ENCODE peak calls at places on chromosomes 13 and 19, in five cellular contexts. L is tibial nerve, K is endothelial cell of umbilical vein, C is mesendoderm, J is tibial artery. T is an unnamed sample.

GRCh38 chr13:109687559-109688448 is 98.6 kb downstream of the IRS2 start:
- DNase-seq in K (no peak), L (no peak), J (no peak), C (no peak), T (no peak)

GRCh38 chr19:21566073-21566472 is 60.7 kb downstream of the ZNF429 start:
- DNase-seq in L (no peak), K (no peak), C (no peak), J (no peak), T (no peak)

GRCh38 chr19:18469245-18470107 is 31.5 kb upstream of the ISYNA1 start:
- DNase-seq in C (peak; percentile 82), L (peak; percentile 43), J (no peak), K (peak; percentile 49), T (peak; percentile 55)

GRCh38 chr13:66803759-66804456 is 426.2 kb downstream of the PCDH9 start:
- DNase-seq in L (no peak), K (no peak), J (no peak), C (no peak), T (no peak)

GRCh38 chr13:43005460-43006236 is 13.6 kb upstream of the EPSTI1 start:
- DNase-seq in C (no peak), J (no peak), L (no peak), K (peak; percentile 44), T (no peak)

GRCh38 chr19:34497112-34497805 is 15.7 kb downstream of the WTIP start:
- DNase-seq in C (no peak), K (no peak), L (no peak), J (no peak), T (no peak)

GRCh38 chr19:44972802-44973201 is 17.6 kb downstream of the CLPTM1 start:
- DNase-seq in L (no peak), K (no peak), J (no peak), C (no peak), T (no peak)

GRCh38 chr13:49219647-49220034 is 497 bp upstream of the MLNR start:
- DNase-seq in K (peak; percentile 15), J (no peak), C (no peak), L (no peak), T (no peak)

GRCh38 chr13:33610471-33611015 is 207.4 kb upstream of the RFC3 start:
- DNase-seq in L (no peak), C (peak; percentile 83), J (peak; percentile 75), K (no peak), T (peak; percentile 34)

GRCh38 chr13:39941236-39941635 is 285.8 kb downstream of the COG6 start:
- DNase-seq in J (no peak), K (no peak), L (no peak), C (no peak), T (no peak)

GRCh38 chr19:45918721-45919120 is 4.1 kb upstream of the NANOS2 start:
- DNase-seq in J (no peak), C (no peak), K (no peak), L (no peak), T (no peak)

GRCh38 chr19:22627526-22627925 is 6.6 kb upstream of the ZNF492 start:
- DNase-seq in J (no peak), K (no peak), C (no peak), L (no peak), T (no peak)

GRCh38 chr13:20131057-20131832 is 29.6 kb downstream of the GJA3 start:
- DNase-seq in J (no peak), L (no peak), K (no peak), C (no peak), T (no peak)

GRCh38 chr19:17095141-17095919 is 19.8 kb downstream of the MYO9B start:
- DNase-seq in L (no peak), C (no peak), J (peak; percentile 95), K (no peak), T (no peak)

GRCh38 chr13:97295279-97296182 is 73.4 kb downstream of the MBNL2 start:
- DNase-seq in K (peak; percentile 85), C (no peak), L (no peak), J (no peak), T (no peak)

GRCh38 chr13:20873348-20873747 is 29.2 kb downstream of the XPO4 start:
- DNase-seq in K (peak; percentile 55), J (no peak), C (peak; percentile 9), L (no peak), T (no peak)

GRCh38 chr13:114032121-114032799 is 58.4 kb upstream of the C13orf46 start:
- DNase-seq in J (no peak), C (peak; percentile 72), K (peak; percentile 84), L (no peak), T (no peak)

GRCh38 chr19:30857388-30857787 is 485.2 kb downstream of the ZNF536 start:
- DNase-seq in L (no peak), C (peak; percentile 85), K (no peak), J (peak; percentile 37), T (no peak)

GRCh38 chr19:8654591-8655339 is 24.3 kb downstream of the NFILZ start:
- DNase-seq in J (no peak), K (peak; percentile 35), L (no peak), C (peak; percentile 68), T (peak; percentile 30)

GRCh38 chr19:40438284-40438683 is 5.9 kb downstream of the SERTAD3 start:
- DNase-seq in L (no peak), J (no peak), C (no peak), K (no peak), T (no peak)

GRCh38 chr13:113862766-113863510 is 938 bp downstream of the GAS6 start:
- DNase-seq in L (no peak), C (peak; percentile 63), K (peak; percentile 30), J (peak; percentile 82), T (no peak)

GRCh38 chr19:34711890-34712289 is 22.2 kb upstream of the ZNF181 start:
- DNase-seq in C (no peak), K (no peak), L (no peak), J (no peak), T (no peak)

GRCh38 chr19:35719402-35720162 is 1.8 kb downstream of the KMT2B start:
- DNase-seq in K (no peak), L (no peak), C (no peak), J (no peak), T (no peak)

GRCh38 chr19:33290956-33291622 is 11.2 kb downstream of the CEBPA start:
- DNase-seq in K (no peak), J (no peak), C (peak; percentile 74), L (no peak), T (no peak)

GRCh38 chr13:79678100-79678499 is 197.1 kb downstream of the NDFIP2 start:
- DNase-seq in J (no peak), L (no peak), K (no peak), C (no peak), T (no peak)

GRCh38 chr19:58317481-58318072 is 9.2 kb upstream of the ZSCAN22 start:
- DNase-seq in J (no peak), L (no peak), C (peak; percentile 42), K (peak; percentile 38), T (no peak)

GRCh38 chr19:45440873-45441654 is 17.3 kb upstream of the ERCC1 start:
- DNase-seq in C (peak; percentile 88), K (no peak), J (no peak), L (no peak), T (no peak)

GRCh38 chr13:57624565-57625435 is 6.7 kb upstream of the PCDH17 start:
- DNase-seq in J (no peak), C (peak; percentile 86), K (peak; percentile 71), L (no peak), T (no peak)

GRCh38 chr13:110332750-110333149 is 25.7 kb downstream of the COL4A2 start:
- DNase-seq in K (no peak), C (no peak), L (no peak), J (peak; percentile 52), T (no peak)

DNA sequence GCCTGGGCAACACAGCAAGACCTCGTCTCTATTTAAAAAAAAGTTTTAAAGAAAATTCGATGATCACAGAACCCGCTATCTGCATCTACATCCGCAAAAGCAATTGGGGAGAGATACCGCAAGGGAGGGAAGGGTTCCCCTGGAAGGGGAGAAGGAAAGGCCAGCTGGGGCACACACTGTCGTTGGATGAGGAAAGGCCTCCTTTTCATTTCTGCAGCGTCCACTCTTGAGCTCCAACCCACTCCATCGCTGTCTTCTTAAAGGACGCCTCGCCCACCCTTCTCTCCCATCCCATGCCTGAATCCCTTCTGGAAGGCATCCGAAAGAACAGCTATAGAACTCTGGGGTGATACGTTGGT is 3.2 kb upstream of the PRKCG start:
- DNase-seq in J (no peak), K (peak; percentile 31), L (no peak), C (no peak), T (no peak)
- H3K4me1 ChIP-seq in J (no peaks in the 10 kb centered on the region), K (peaks cover 17% of the 10 kb centered on the region), L (peaks cover 54% of the 10 kb centered on the region), C (peaks cover 5% of the 10 kb centered on the region), T (peaks cover 63% of the 10 kb centered on the region)

GRCh38 chr19:6452899-6453298 is 6.7 kb downstream of the SLC25A23 start:
- DNase-seq in L (no peak), K (no peak), J (no peak), C (no peak), T (no peak)

GRCh38 chr19:6452223-6452614 is 7.4 kb downstream of the SLC25A23 start:
- DNase-seq in J (no peak), L (no peak), C (no peak), K (no peak), T (no peak)

GRCh38 chr19:6448045-6448444 is 11.5 kb downstream of the SLC25A23 start:
- DNase-seq in L (no peak), J (no peak), C (no peak), K (no peak), T (no peak)

GRCh38 chr19:6451583-6452222 is 7.9 kb downstream of the SLC25A23 start:
- DNase-seq in L (no peak), J (no peak), K (no peak), C (no peak), T (no peak)

GRCh38 chr19:6450166-6450565 is 9.4 kb downstream of the SLC25A23 start:
- DNase-seq in J (no peak), L (no peak), C (no peak), K (no peak), T (no peak)
- H3K27ac ChIP-seq in J (no peak overlapping the region), L (no peak overlapping the region), C (no peak overlapping the region), K (no peak overlapping the region), T (no peak overlapping the region)

DNA sequence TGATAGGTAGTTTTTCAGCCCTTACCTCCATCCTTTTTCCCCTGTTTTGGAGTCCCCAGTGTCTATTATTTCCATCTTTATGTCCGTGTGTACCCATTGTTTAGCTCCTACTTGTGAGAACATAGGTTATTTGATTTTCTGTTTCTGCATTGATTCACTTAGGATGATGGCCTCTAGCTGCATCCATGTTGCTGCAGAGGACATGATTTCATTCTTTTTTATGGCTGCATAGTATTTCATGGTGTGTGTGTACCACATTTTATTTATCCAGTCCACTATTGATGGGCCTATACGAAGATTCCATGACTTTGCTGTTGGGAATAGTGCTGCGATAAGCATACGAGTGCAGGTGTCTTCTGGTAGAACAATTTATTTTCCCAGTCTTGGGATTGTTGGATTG is 15.0 kb upstream of the ZNF527 start:
- DNase-seq in C (no peak), L (no peak), J (no peak), K (no peak), T (no peak)
- H3K4me3 ChIP-seq in C (no peak overlapping the region), L (no peak overlapping the region), J (no peak overlapping the region), K (no peak overlapping the region), T (no peak overlapping the region)

GRCh38 chr19:5624154-5624663 is 1.3 kb downstream of the SAFB start:
- DNase-seq in L (peak; percentile 23), K (peak; percentile 59), J (no peak), C (peak; percentile 25), T (no peak)

GRCh38 chr19:5622465-5623396 is at the start of the genes SAFB and SAFB2:
- DNase-seq in J (peak; percentile 100), C (peak; percentile 100), L (peak; percentile 97), K (peak; percentile 100), T (peak; percentile 100)

GRCh38 chr19:5621311-5621944 is 1.1 kb downstream of the SAFB2 start:
- DNase-seq in L (no peak), J (no peak), C (no peak), K (peak; percentile 19), T (no peak)

GRCh38 chr19:5623397-5624153 is 692 bp downstream of the SAFB start:
- DNase-seq in L (no peak), J (no peak), K (peak; percentile 28), C (no peak), T (no peak)

GRCh38 chr19:5621945-5622464 is 571 bp downstream of the SAFB2 start:
- DNase-seq in J (peak; percentile 69), K (peak; percentile 15), C (peak; percentile 8), L (no peak), T (no peak)
- H3K4me1 ChIP-seq in J (no peaks in the 10 kb centered on the region), K (peaks cover 28% of the 10 kb centered on the region), C (peaks cover 12% of the 10 kb centered on the region), L (peaks cover 71% of the 10 kb centered on the region), T (peaks cover 57% of the 10 kb centered on the region)